ENCODE peak calls at places on chromosomes 7 and 10, in five cellular contexts. Z is left ventricle myocardium inferior, F is body of pancreas, H is sigmoid colon, V is gastrocnemius medialis. M is an unnamed sample.

GRCh38 chr7:123148813-123149212 is 51.0 kb downstream of the SLC13A1 start:
- DNase-seq in V (no peak), F (no peak), Z (no peak), H (no peak), M (no peak)

GRCh38 chr7:32223071-32223650 is 153.0 kb upstream of the PDE1C start:
- DNase-seq in F (no peak), H (no peak), Z (no peak), V (no peak), M (no peak)

GRCh38 chr10:77796311-77796915 is 130.1 kb downstream of the DLG5 start:
- DNase-seq in Z (no peak), F (no peak), V (no peak), H (no peak), M (no peak)

GRCh38 chr7:134649231-134649775 is 2.6 kb downstream of the BPGM start:
- DNase-seq in F (no peak), V (no peak), H (no peak), Z (no peak), M (no peak)

GRCh38 chr7:25852249-25852994 is 299.6 kb upstream of the NFE2L3 start:
- DNase-seq in Z (no peak), H (no peak), V (no peak), F (no peak), M (no peak)

GRCh38 chr10:8044908-8045727 is 9.4 kb upstream of the GATA3 start:
- DNase-seq in V (no peak), Z (no peak), H (peak; percentile 24), F (peak; percentile 28), M (peak; percentile 32)

GRCh38 chr10:60470091-60470490 is 80.4 kb upstream of the ANK3 start:
- DNase-seq in V (no peak), H (no peak), Z (no peak), F (no peak), M (peak; percentile 15)

GRCh38 chr10:97399843-97400545 is 1.1 kb downstream of the RRP12 start:
- DNase-seq in H (no peak), V (peak; percentile 61), F (peak; percentile 74), Z (no peak), M (peak; percentile 84)

GRCh38 chr10:4058514-4059029 is 273.6 kb upstream of the KLF6 start:
- DNase-seq in V (no peak), Z (no peak), F (no peak), H (no peak), M (no peak)

GRCh38 chr7:127911968-127912511 is 119.2 kb downstream of the LRRC4 start:
- DNase-seq in Z (no peak), V (no peak), H (no peak), F (no peak), M (no peak)

GRCh38 chr10:67782556-67782955 is 55.4 kb downstream of the DNAJC12 start:
- DNase-seq in V (no peak), Z (no peak), H (no peak), F (no peak), M (no peak)

GRCh38 chr10:31759124-31759798 is 169.4 kb downstream of the ARHGAP12 start:
- DNase-seq in Z (no peak), F (peak; percentile 83), V (no peak), H (peak; percentile 76), M (no peak)

GRCh38 chr7:8582723-8583122 is 149.3 kb downstream of the NXPH1 start:
- DNase-seq in V (no peak), Z (no peak), H (no peak), F (no peak), M (no peak)

GRCh38 chr7:43463401-43463980 is 119.4 kb upstream of the STK17A start:
- DNase-seq in Z (no peak), V (no peak), F (no peak), H (no peak), M (no peak)

GRCh38 chr10:21092683-21093524 is 195.8 kb upstream of the NEBL start:
- DNase-seq in H (no peak), V (no peak), Z (no peak), F (no peak), M (no peak)

GRCh38 chr10:7541137-7542087 is 125.4 kb downstream of the ITIH5 start:
- DNase-seq in V (no peak), Z (peak; percentile 60), H (peak; percentile 89), F (peak; percentile 56), M (no peak)

GRCh38 chr10:133230023-133230319 is at the start of gene UTF1:
- DNase-seq in H (no peak), V (no peak), F (no peak), Z (no peak), M (no peak)
- H3K4me3 ChIP-seq in H (no peak within 1 kb of the TSS), V (no peak within 1 kb of the TSS), F (no peak within 1 kb of the TSS), Z (peak within 1 kb of the TSS; percentile 36), M (no peak within 1 kb of the TSS)

GRCh38 chr10:125344573-125345121 is 184.3 kb upstream of the CTBP2 start:
- DNase-seq in V (no peak), F (peak; percentile 71), Z (no peak), H (no peak), M (no peak)
- H3K27ac ChIP-seq in V (no peak overlapping the region), F (peak overlapping the region; percentile 48), Z (no peak overlapping the region), H (no peak overlapping the region), M (no peak overlapping the region)

GRCh38 chr10:132232981-132233380 is 46.2 kb downstream of the DPYSL4 start:
- DNase-seq in H (no peak), F (no peak), Z (no peak), V (no peak), M (no peak)
- H3K4me1 ChIP-seq in H (peaks cover 15% of the 10 kb centered on the region), F (no peaks in the 10 kb centered on the region), Z (peaks cover 3% of the 10 kb centered on the region), V (no peaks in the 10 kb centered on the region), M (peaks cover 2% of the 10 kb centered on the region)

DNA sequence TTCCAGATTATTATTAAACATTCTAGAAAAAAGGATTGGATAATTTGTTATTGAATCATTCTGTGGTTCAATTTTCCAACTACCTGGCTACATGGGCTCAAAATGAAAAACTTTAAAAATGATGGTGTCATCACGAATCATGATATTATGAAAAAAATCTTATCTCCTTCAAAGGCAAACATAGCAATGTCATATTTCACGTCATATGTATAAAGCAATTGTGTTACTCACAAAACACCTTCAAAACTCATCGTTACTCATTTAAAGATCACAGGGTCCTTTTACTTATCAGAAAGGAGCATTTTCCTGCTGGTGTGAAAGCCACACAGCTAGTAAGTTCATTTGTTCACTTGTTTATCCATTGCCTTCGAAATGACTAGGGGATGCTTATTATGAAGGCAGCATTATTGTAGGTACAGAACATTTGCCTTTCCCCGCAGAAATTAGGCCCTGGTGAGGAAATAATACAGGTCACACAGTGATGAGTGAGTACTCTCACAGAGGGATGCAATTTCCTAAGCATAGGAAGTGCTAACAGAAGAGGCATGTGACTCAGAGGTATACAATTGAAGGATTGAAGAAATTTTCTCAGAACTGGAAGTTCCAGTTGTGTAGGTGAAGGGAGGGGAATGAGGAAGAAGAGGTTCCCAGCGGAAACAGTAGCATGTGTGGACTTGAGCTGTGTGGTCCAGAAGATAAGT is 478.7 kb downstream of the INHBA start:
- DNase-seq in H (no peak), Z (no peak), V (no peak), F (no peak), M (no peak)
- H3K4me3 ChIP-seq in H (no peak overlapping the region), Z (no peak overlapping the region), V (no peak overlapping the region), F (no peak overlapping the region), M (no peak overlapping the region)

GRCh38 chr10:95391570-95392249 is 100.9 kb upstream of the PDLIM1 start:
- DNase-seq in V (no peak), H (no peak), Z (no peak), F (no peak), M (peak; percentile 38)

GRCh38 chr10:95392711-95393164 is 101.9 kb upstream of the PDLIM1 start:
- DNase-seq in H (no peak), Z (no peak), V (no peak), F (no peak), M (no peak)

GRCh38 chr10:95395947-95396449 is 105.2 kb upstream of the PDLIM1 start:
- DNase-seq in H (peak; percentile 72), Z (peak; percentile 71), F (peak; percentile 60), V (peak; percentile 41), M (no peak)

GRCh38 chr10:95392250-95392584 is 101.4 kb upstream of the PDLIM1 start:
- DNase-seq in Z (no peak), H (no peak), F (no peak), V (no peak), M (no peak)

DNA sequence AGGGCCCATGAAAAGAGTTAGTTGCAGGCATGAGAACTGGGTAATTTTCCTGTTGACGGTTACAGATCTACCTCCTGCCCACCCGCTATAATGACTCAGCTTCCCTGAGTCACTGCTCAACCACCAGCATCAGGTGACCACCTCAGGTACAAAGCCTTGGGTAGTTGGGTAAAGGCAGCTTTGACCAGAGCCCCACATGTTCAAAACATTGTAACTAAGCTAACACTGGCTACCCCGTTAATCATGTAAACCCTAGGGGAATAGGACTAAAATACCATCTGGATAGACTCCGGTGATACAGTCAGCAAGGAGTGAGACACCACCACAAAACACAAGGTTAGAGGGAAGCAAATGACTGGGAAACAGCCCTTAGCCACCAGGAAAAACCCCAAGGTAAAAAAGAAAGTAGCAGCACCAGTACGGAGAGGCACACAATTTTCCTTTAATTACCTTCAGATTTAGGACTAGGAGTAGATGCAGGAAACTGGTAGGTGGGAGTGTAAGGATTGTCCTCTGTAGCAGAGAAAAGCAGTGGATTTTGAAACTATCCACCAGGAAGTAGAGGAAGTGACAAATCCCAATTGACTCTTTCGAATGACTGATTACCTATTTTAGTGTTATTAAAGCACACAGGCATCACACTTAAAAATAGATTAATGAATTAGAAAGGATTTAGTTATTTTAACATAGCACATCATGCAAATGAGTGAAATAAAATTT is 103.5 kb upstream of the PDLIM1 start:
- DNase-seq in Z (no peak), F (no peak), H (no peak), V (peak; percentile 48), M (no peak)
- H3K27ac ChIP-seq in Z (peak overlapping the region; percentile 97), F (no peak overlapping the region), H (peak overlapping the region; percentile 72), V (peak overlapping the region; percentile 96), M (no peak overlapping the region)

GRCh38 chr10:11682267-11682683 is 59.9 kb upstream of the ECHDC3 start:
- DNase-seq in F (no peak), V (no peak), H (no peak), Z (no peak), M (no peak)

GRCh38 chr10:11684717-11685645 is 57.2 kb upstream of the ECHDC3 start:
- DNase-seq in Z (peak; percentile 63), F (peak; percentile 21), H (peak; percentile 74), V (no peak), M (no peak)

GRCh38 chr10:11682896-11683295 is 59.3 kb upstream of the ECHDC3 start:
- DNase-seq in Z (no peak), H (no peak), V (no peak), F (no peak), M (no peak)

GRCh38 chr10:11685787-11686218 is 56.4 kb upstream of the ECHDC3 start:
- DNase-seq in Z (peak; percentile 53), F (peak; percentile 72), V (no peak), H (peak; percentile 76), M (no peak)

DNA sequence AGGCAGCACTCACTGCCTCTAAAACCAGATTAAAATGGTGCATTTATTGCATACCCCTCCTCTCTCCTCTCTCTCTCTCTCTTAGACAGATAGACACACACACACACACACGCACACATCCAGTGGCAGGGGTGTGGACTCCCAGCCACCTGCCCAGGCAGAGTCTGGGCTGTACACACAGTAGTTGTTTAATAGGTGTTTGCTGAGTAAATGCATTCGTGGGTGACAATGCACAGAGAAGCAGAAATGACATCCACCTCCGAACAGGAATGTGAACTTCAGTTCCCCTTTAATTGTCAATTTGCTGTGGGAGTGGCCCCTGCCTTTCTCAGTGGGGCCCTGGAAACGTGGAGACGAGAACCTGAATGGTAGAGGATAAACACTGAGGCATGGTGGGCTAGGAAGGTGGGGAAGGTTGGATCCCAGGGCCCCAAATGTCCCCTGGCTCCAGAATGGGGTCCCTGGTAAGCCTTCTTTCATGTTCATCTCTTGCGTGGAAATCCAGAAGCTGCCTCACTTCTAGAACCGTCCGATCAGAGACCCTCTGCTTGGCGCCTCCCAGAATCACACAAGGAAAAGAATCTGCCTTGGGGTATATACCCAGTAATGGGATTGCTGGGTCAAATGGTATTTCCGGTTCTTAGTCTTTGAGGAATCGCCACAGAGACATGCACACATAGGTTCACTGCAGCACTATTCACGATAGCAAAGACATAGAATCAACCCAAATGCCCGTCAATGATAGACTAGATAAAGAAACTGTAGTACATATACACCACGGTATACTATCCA is 58.5 kb upstream of the ECHDC3 start:
- DNase-seq in V (no peak), Z (no peak), H (no peak), F (no peak), M (no peak)
- H3K4me1 ChIP-seq in V (peaks cover 7% of the 10 kb centered on the region), Z (peaks cover 33% of the 10 kb centered on the region), H (peaks cover 17% of the 10 kb centered on the region), F (peaks cover 17% of the 10 kb centered on the region), M (no peaks in the 10 kb centered on the region)